ENCODE peak calls at places on chromosomes 1 and 21, in eight cellular contexts. G, U, Y, Z, D, K, W and N are unnamed samples.
A peak's percentile ranks its signal among the peaks of the same experiment; 100 is the strongest.

GRCh38 chr1:233509596-233509995 is 104.3 kb upstream of the KCNK1 start:
- DNase-seq in Z (no peak), D (no peak), U (no peak), K (no peak), Y (no peak), W (no peak), G (no peak), N (no peak)

GRCh38 chr1:243849089-243850012 is 692 bp downstream of the AKT3 start:
- DNase-seq in Z (peak; percentile 58), W (peak; percentile 54), Y (peak; percentile 65), D (peak; percentile 60), G (peak; percentile 76), K (peak; percentile 40), U (peak; percentile 46), N (peak; percentile 70)

GRCh38 chr1:244801246-244801645 is 34.2 kb upstream of the COX20 start:
- DNase-seq in U (peak; percentile 27), G (no peak), Y (peak; percentile 59), D (peak; percentile 44), Z (peak; percentile 74), W (peak; percentile 35), K (peak; percentile 29), N (no peak)

GRCh38 chr1:106225406-106225805 is 831.1 kb upstream of the PRMT6 start:
- DNase-seq in G (no peak), Z (no peak), K (no peak), Y (no peak), W (no peak), D (no peak), U (no peak), N (no peak)

GRCh38 chr1:245365071-245365470 is 210.3 kb downstream of the KIF26B start:
- DNase-seq in K (no peak), Z (no peak), U (no peak), G (no peak), W (no peak), D (no peak), Y (no peak), N (no peak)

GRCh38 chr1:205294175-205294913 is 27.2 kb downstream of the NUAK2 start:
- DNase-seq in Y (peak; percentile 94), D (peak; percentile 60), W (no peak), G (no peak), U (no peak), Z (no peak), K (no peak), N (no peak)

GRCh38 chr1:19465123-19465522 is 20.2 kb downstream of the CAPZB start:
- DNase-seq in U (no peak), D (no peak), Z (no peak), K (no peak), Y (no peak), G (no peak), W (no peak), N (no peak)

GRCh38 chr21:35548904-35549615 is 500.0 kb upstream of the RUNX1 start:
- DNase-seq in W (no peak), U (no peak), K (no peak), G (no peak), Z (no peak), Y (no peak), D (no peak), N (no peak)

GRCh38 chr1:111099289-111099688 is 40.6 kb downstream of the DRAM2 start:
- DNase-seq in D (no peak), G (no peak), K (no peak), U (no peak), W (no peak), Y (no peak), Z (no peak), N (no peak)

GRCh38 chr1:226603976-226604845 is 55.6 kb downstream of the STUM start:
- DNase-seq in Z (no peak), W (no peak), U (no peak), K (no peak), D (no peak), Y (peak; percentile 94), G (no peak), N (no peak)

GRCh38 chr1:103459385-103459784 is 66.1 kb upstream of the RNPC3 start:
- DNase-seq in G (no peak), U (no peak), Y (no peak), D (peak; percentile 5), K (no peak), Z (no peak), W (no peak), N (no peak)

GRCh38 chr1:8040586-8040985 is 14.5 kb upstream of the ERRFI1 start:
- DNase-seq in U (no peak), W (no peak), K (no peak), Z (no peak), Y (peak; percentile 60), D (peak; percentile 97), G (peak; percentile 75), N (peak; percentile 71)

GRCh38 chr1:221154932-221155331 is 275.7 kb downstream of the HLX start:
- DNase-seq in Y (no peak), G (no peak), D (no peak), W (no peak), U (no peak), K (no peak), Z (no peak), N (no peak)

GRCh38 chr1:103142466-103142865 is 34.1 kb upstream of the COL11A1 start:
- DNase-seq in D (no peak), K (no peak), W (no peak), U (no peak), Y (no peak), Z (no peak), G (no peak), N (no peak)

GRCh38 chr1:34050711-34051485 is 114.1 kb downstream of the CSMD2 start:
- DNase-seq in W (no peak), Y (peak; percentile 54), K (no peak), Z (no peak), D (no peak), U (no peak), G (no peak), N (no peak)

GRCh38 chr1:11321656-11322491 is 48.9 kb downstream of the UBIAD1 start:
- DNase-seq in D (no peak), U (no peak), Y (peak; percentile 29), G (no peak), W (no peak), Z (no peak), K (no peak), N (no peak)

GRCh38 chr1:192357904-192358303 is 41.1 kb downstream of the RGS21 start:
- DNase-seq in K (no peak), Y (no peak), G (no peak), Z (no peak), D (no peak), U (no peak), W (no peak), N (no peak)

GRCh38 chr1:159600894-159601293 is 13.3 kb downstream of the APCS start:
- DNase-seq in Z (no peak), K (no peak), W (no peak), Y (no peak), D (no peak), U (no peak), G (no peak), N (no peak)

GRCh38 chr1:67323087-67323486 is 15.4 kb downstream of the IL12RB2 start:
- DNase-seq in K (no peak), Z (no peak), W (no peak), D (no peak), G (no peak), U (no peak), Y (no peak), N (no peak)

GRCh38 chr1:48676822-48677221 is 99.9 kb downstream of the BEND5 start:
- DNase-seq in D (no peak), U (no peak), W (no peak), K (no peak), G (no peak), Z (no peak), Y (no peak), N (no peak)